ENCODE peak calls at places on chromosomes 3 and 15, in ten cellular contexts. I is CD4-positive, alpha-beta T cell; Q is brain microvascular endothelial cell; D is cardiac fibroblast; Z is HFF-Myc; O is GM10248; U is NCI-H69; N is left cardiac atrium; E is NCI-H2171 treated with DMSO at 0.1 percent for 48 hours; P is spleen. V is an unnamed sample.

GRCh38 chr3:126607214-126607908 is 47.6 kb downstream of the TXNRD3 start:
- DNase-seq in N (no peak), U (no peak), Q (peak; percentile 48), P (no peak), E (no peak), Z (no peak), O (no peak), I (no peak), D (peak; percentile 60), V (peak; percentile 59)

GRCh38 chr3:155382396-155383042 is 89.0 kb upstream of the STRIT1 start:
- DNase-seq in U (peak; percentile 75), Q (peak; percentile 72), I (no peak), Z (peak; percentile 52), P (no peak), N (peak; percentile 70), D (peak; percentile 71), E (peak; percentile 20), O (peak; percentile 23), V (peak; percentile 71)

GRCh38 chr15:99707481-99708270 is 25.6 kb downstream of the LYSMD4 start:
- DNase-seq in I (no peak), O (no peak), Q (no peak), N (no peak), Z (peak; percentile 65), D (peak; percentile 61), P (no peak), U (no peak), E (no peak), V (no peak)

GRCh38 chr3:18008706-18009363 is 266.4 kb upstream of the TBC1D5 start:
- DNase-seq in Q (no peak), O (no peak), U (no peak), E (no peak), N (peak; percentile 51), P (no peak), D (peak; percentile 91), Z (no peak), I (no peak), V (no peak)

GRCh38 chr3:71251156-71251775 is 332.3 kb downstream of the FOXP1 start:
- DNase-seq in P (no peak), Q (peak; percentile 99), E (no peak), D (peak; percentile 96), Z (peak; percentile 36), I (no peak), N (no peak), O (no peak), U (no peak), V (no peak)

GRCh38 chr15:69468241-69469121 is 15.9 kb downstream of the RPLP1 start:
- DNase-seq in D (peak; percentile 43), P (no peak), Z (no peak), I (peak; percentile 79), O (peak; percentile 30), Q (peak; percentile 59), U (peak; percentile 92), N (no peak), E (peak; percentile 87), V (no peak)

GRCh38 chr3:17585561-17586325 is 156.7 kb downstream of the TBC1D5 start:
- DNase-seq in Q (no peak), E (no peak), O (no peak), Z (no peak), U (peak; percentile 5), N (no peak), P (no peak), I (no peak), D (peak; percentile 51), V (no peak)

GRCh38 chr3:181868576-181868975 is 156.9 kb downstream of the SOX2 start:
- DNase-seq in U (peak; percentile 95), Q (no peak), O (no peak), I (no peak), N (no peak), P (no peak), D (no peak), Z (no peak), E (no peak), V (no peak)

GRCh38 chr3:15063656-15064286 is 1.3 kb downstream of the MRPS25 start:
- DNase-seq in Z (no peak), N (no peak), O (no peak), U (no peak), P (no peak), I (no peak), Q (no peak), E (no peak), D (no peak), V (no peak)

GRCh38 chr3:105402287-105402801 is 35.6 kb downstream of the ALCAM start:
- DNase-seq in N (no peak), I (no peak), Q (peak; percentile 76), E (no peak), O (no peak), U (no peak), Z (no peak), D (peak; percentile 53), P (peak; percentile 44), V (no peak)

GRCh38 chr15:78663703-78664102 is 22.7 kb upstream of the CHRNB4 start:
- DNase-seq in E (peak; percentile 65), N (no peak), D (no peak), Z (no peak), O (no peak), P (no peak), U (peak; percentile 14), I (no peak), Q (no peak), V (no peak)

GRCh38 chr3:35744419-35744818 is 105.1 kb downstream of the ARPP21 start:
- DNase-seq in U (no peak), I (no peak), D (no peak), Q (peak; percentile 11), Z (no peak), P (no peak), O (no peak), N (no peak), E (no peak), V (no peak)

GRCh38 chr3:42256135-42256819 is 9.7 kb downstream of the CCK start:
- DNase-seq in P (no peak), Q (peak; percentile 14), E (no peak), I (no peak), N (no peak), U (no peak), Z (no peak), D (peak; percentile 58), O (no peak), V (peak; percentile 22)

GRCh38 chr3:187669675-187670504 is at the start of gene SST:
- DNase-seq in U (no peak), Q (peak; percentile 52), N (peak; percentile 57), P (no peak), Z (peak; percentile 32), O (no peak), E (no peak), D (peak; percentile 55), I (no peak), V (peak; percentile 35)

GRCh38 chr15:35293353-35294130 is 208.4 kb upstream of the NANOGP8 start:
- DNase-seq in U (peak; percentile 63), N (no peak), Q (peak; percentile 54), I (no peak), O (no peak), E (no peak), D (peak; percentile 82), P (no peak), Z (no peak), V (peak; percentile 92)

GRCh38 chr15:51332211-51333147 is 5.9 kb downstream of the CYP19A1 start:
- DNase-seq in O (no peak), D (peak; percentile 78), E (no peak), I (no peak), Z (no peak), U (no peak), P (no peak), Q (no peak), N (no peak), V (no peak)

GRCh38 chr3:129534428-129535027 is 6.1 kb downstream of the RHO start:
- DNase-seq in I (no peak), O (no peak), D (no peak), U (peak; percentile 30), Z (no peak), E (no peak), Q (no peak), P (no peak), N (no peak), V (no peak)

GRCh38 chr3:93973160-93974126 is at the start of gene PROS1:
- DNase-seq in D (peak; percentile 83), I (peak; percentile 18), E (peak; percentile 57), N (peak; percentile 94), O (peak; percentile 55), P (peak; percentile 92), Z (no peak), Q (peak; percentile 58), U (peak; percentile 65), V (peak; percentile 88)

V was measured in RKO.